ENCODE peak calls at places on chromosomes 12 and 14, in six cellular contexts. O is mucosa of descending colon, W is GM23338, E is OCI-LY7, B is dorsolateral prefrontal cortex, H is cardiac muscle cell. R is an unnamed sample.

GRCh38 chr14:56996721-56997399 is 186.6 kb upstream of the OTX2 start:
- DNase-seq in E (no peak), O (no peak), H (no peak), W (no peak), B (no peak), R (no peak)

GRCh38 chr12:18068355-18068754 is 21.6 kb downstream of the RERGL start:
- DNase-seq in O (no peak), W (peak; percentile 40), E (no peak), B (no peak), H (no peak), R (no peak)

GRCh38 chr14:85813040-85813439 is 283.1 kb downstream of the FLRT2 start:
- DNase-seq in E (no peak), B (no peak), H (no peak), O (no peak), W (no peak), R (no peak)

GRCh38 chr14:23766737-23767401 is 130.7 kb downstream of the DHRS2 start:
- DNase-seq in H (no peak), W (no peak), O (no peak), B (no peak), E (no peak), R (no peak)

GRCh38 chr14:103124501-103125001 is 1.3 kb downstream of the TNFAIP2 start:
- DNase-seq in O (peak; percentile 52), E (no peak), W (no peak), H (no peak), B (no peak), R (no peak)

GRCh38 chr12:19759229-19759628 is 319.9 kb downstream of the AEBP2 start:
- DNase-seq in E (no peak), W (no peak), O (no peak), H (peak; percentile 78), B (no peak), R (no peak)

GRCh38 chr12:74424778-74425177 is 112.9 kb upstream of the ATXN7L3B start:
- DNase-seq in W (no peak), O (no peak), H (no peak), E (no peak), B (no peak), R (no peak)

GRCh38 chr12:107654866-107655265 is 30.7 kb upstream of the PWP1 start:
- DNase-seq in E (no peak), O (no peak), H (no peak), B (no peak), W (no peak), R (no peak)

GRCh38 chr14:65599375-65599774 is 186.8 kb downstream of the FUT8 start:
- DNase-seq in B (no peak), E (no peak), H (peak; percentile 41), O (no peak), W (no peak), R (no peak)

GRCh38 chr12:122895757-122896636 is at the start of gene VPS37B:
- DNase-seq in W (peak; percentile 85), E (no peak), H (peak; percentile 92), B (peak; percentile 73), O (peak; percentile 91), R (peak; percentile 94)

GRCh38 chr12:123475256-123475703 is 17.3 kb downstream of the SNRNP35 start:
- DNase-seq in E (no peak), B (no peak), O (no peak), W (no peak), H (no peak), R (no peak)

GRCh38 chr12:104310751-104311297 is 7.3 kb downstream of the EID3 start:
- DNase-seq in E (no peak), O (no peak), B (no peak), W (no peak), H (no peak), R (no peak)

GRCh38 chr14:34616360-34616759 is 13.6 kb downstream of the SNX6 start:
- DNase-seq in O (no peak), H (no peak), W (no peak), B (no peak), E (no peak), R (peak; percentile 7)

GRCh38 chr12:113159937-113160336 is 10.4 kb downstream of the CFAP73 start:
- DNase-seq in W (no peak), B (no peak), O (no peak), H (no peak), E (no peak), R (no peak)

GRCh38 chr14:20503905-20504304 is 1.4 kb upstream of the RNASE10 start:
- DNase-seq in H (no peak), W (no peak), E (no peak), O (no peak), B (no peak), R (no peak)

GRCh38 chr14:23831591-23831990 is 122.0 kb upstream of the DHRS4 start:
- DNase-seq in W (no peak), E (no peak), O (no peak), B (no peak), H (no peak), R (no peak)

GRCh38 chr12:130978785-130979184 is 25.1 kb downstream of the ADGRD1 start:
- DNase-seq in H (no peak), B (no peak), O (no peak), W (no peak), E (peak; percentile 48), R (no peak)

GRCh38 chr12:2239376-2240010 is 186.7 kb downstream of the CACNA1C start:
- DNase-seq in W (no peak), E (no peak), B (peak; percentile 92), H (peak; percentile 50), O (no peak), R (no peak)

GRCh38 chr12:97568336-97569180 is 106.0 kb downstream of the RMST start:
- DNase-seq in O (no peak), H (no peak), B (no peak), E (no peak), W (no peak), R (no peak)

GRCh38 chr12:98385636-98386035 is 129.8 kb upstream of the TMPO start:
- DNase-seq in O (no peak), H (no peak), E (no peak), B (no peak), W (no peak), R (no peak)

GRCh38 chr12:48119834-48120195 is 651 bp downstream of the PFKM start:
- DNase-seq in H (no peak), E (no peak), B (no peak), W (peak; percentile 6), O (no peak), R (no peak)

GRCh38 chr14:75450381-75451276 is 22.8 kb downstream of the JDP2 start:
- DNase-seq in H (no peak), W (no peak), O (peak; percentile 82), B (peak; percentile 76), E (no peak), R (no peak)
- TF ChIP-seq CTCF in H (no peak), W (no peak), O (no peak), B (no peak), E (no peak), R (no peak)

GRCh38 chr14:22112004-22112403 is 438.4 kb upstream of the OR4E1 start:
- DNase-seq in W (peak; percentile 63), E (peak; percentile 29), B (no peak), H (no peak), O (no peak), R (no peak)
- TF ChIP-seq CTCF in W (peak; percentile 65), E (peak; percentile 85), B (peak; percentile 56), H (peak; percentile 47), O (peak; percentile 19), R (peak; percentile 43)

GRCh38 chr12:120453977-120454376 is 7.7 kb downstream of the GATC start:
- DNase-seq in B (no peak), H (peak; percentile 34), O (no peak), W (peak; percentile 70), E (peak; percentile 55), R (no peak)

GRCh38 chr12:120455302-120455701 is 9.1 kb downstream of the GATC start:
- DNase-seq in O (no peak), H (no peak), W (no peak), B (no peak), E (no peak), R (no peak)

GRCh38 chr12:120453060-120453761 is 7.0 kb downstream of the GATC start:
- DNase-seq in H (no peak), O (no peak), E (no peak), W (no peak), B (no peak), R (no peak)

GRCh38 chr12:120460157-120460556 is 9.4 kb downstream of the SRSF9 start:
- DNase-seq in W (no peak), E (no peak), H (no peak), O (no peak), B (no peak), R (no peak)

GRCh38 chr12:120457133-120457532 is 10.9 kb downstream of the GATC start:
- DNase-seq in W (peak; percentile 82), O (no peak), B (no peak), H (no peak), E (peak; percentile 48), R (no peak)
- TF ChIP-seq CTCF in W (peak; percentile 72), O (no peak), B (no peak), H (peak; percentile 31), E (peak; percentile 74), R (peak; percentile 26)

GRCh38 chr14:105945891-105946290 is 419.5 kb downstream of the TMEM121 start:
- DNase-seq in W (no peak), E (no peak), B (no peak), O (no peak), H (no peak), R (no peak)

GRCh38 chr14:105943973-105944602 is 417.7 kb downstream of the TMEM121 start:
- DNase-seq in W (no peak), O (no peak), B (no peak), H (no peak), E (no peak), R (no peak)

GRCh38 chr14:105941226-105942166 is 415.1 kb downstream of the TMEM121 start:
- DNase-seq in H (no peak), W (no peak), O (no peak), B (no peak), E (no peak), R (peak; percentile 77)

GRCh38 chr14:105947599-105947998 is 421.2 kb downstream of the TMEM121 start:
- DNase-seq in E (no peak), O (no peak), H (no peak), B (no peak), W (no peak), R (no peak)

GRCh38 chr14:105944632-105945610 is 418.5 kb downstream of the TMEM121 start:
- DNase-seq in B (no peak), H (no peak), E (no peak), O (peak; percentile 74), W (peak; percentile 1), R (no peak)
- TF ChIP-seq CTCF in B (peak; percentile 46), H (no peak), E (no peak), O (peak; percentile 55), W (no peak), R (no peak)

GRCh38 chr14:77376771-77377501 is at the start of the genes SAMD15 and TMED8:
- DNase-seq in H (peak; percentile 87), B (peak; percentile 88), E (peak; percentile 87), O (peak; percentile 90), W (peak; percentile 90), R (peak; percentile 93)
- TF ChIP-seq CTCF in H (peak; percentile 25), B (peak; percentile 65), E (peak; percentile 31), O (no peak), W (peak; percentile 17), R (peak; percentile 31)

GRCh38 chr12:6962285-6963015 is 8.0 kb downstream of the PHB2 start:
- DNase-seq in O (peak; percentile 91), H (no peak), W (peak; percentile 58), B (no peak), E (no peak), R (no peak)
- TF ChIP-seq CTCF in O (no peak), H (no peak), W (peak; percentile 11), B (no peak), E (peak; percentile 29), R (no peak)

R was measured in osteocyte.